ENCODE peak calls at places on chromosomes 5 and 9, in nine cellular contexts. One of them, this sample, is unnamed.
A peak's percentile ranks its signal among the peaks of the same experiment; 100 is the strongest.

GRCh38 chr9:116687762-116688160 is 656 bp downstream of the TRIM32 start:
- DNase-seq in uterus: no peak
- DNase-seq in coronary artery: no peak
- DNase-seq in psoas muscle: no peak
- DNase-seq in Panc1: no peak
- DNase-seq in neuronal stem cell: no peak
- DNase-seq in substantia nigra: no peak
- DNase-seq in left lung: no peak
- DNase-seq in CD8-positive, alpha-beta T cell: no peak
- DNase-seq in this sample: no peak

GRCh38 chr5:134600600-134600999 is 32.0 kb downstream of the SAR1B start:
- DNase-seq in uterus: no peak
- DNase-seq in coronary artery: no peak
- DNase-seq in psoas muscle: no peak
- DNase-seq in Panc1: no peak
- DNase-seq in neuronal stem cell: no peak
- DNase-seq in substantia nigra: no peak
- DNase-seq in left lung: no peak
- DNase-seq in CD8-positive, alpha-beta T cell: no peak
- DNase-seq in this sample: peak; percentile 42

GRCh38 chr5:93598997-93599371 is 16.0 kb downstream of the NR2F1 start:
- DNase-seq in uterus: no peak
- DNase-seq in coronary artery: no peak
- DNase-seq in psoas muscle: no peak
- DNase-seq in Panc1: no peak
- DNase-seq in neuronal stem cell: no peak
- DNase-seq in substantia nigra: no peak
- DNase-seq in left lung: no peak
- DNase-seq in CD8-positive, alpha-beta T cell: no peak
- DNase-seq in this sample: no peak

GRCh38 chr9:137550241-137550621 is at the start of gene PNPLA7:
- DNase-seq in uterus: peak; percentile 84
- DNase-seq in coronary artery: peak; percentile 92
- DNase-seq in psoas muscle: peak; percentile 89
- DNase-seq in Panc1: no peak
- DNase-seq in neuronal stem cell: peak; percentile 51
- DNase-seq in substantia nigra: peak; percentile 77
- DNase-seq in left lung: peak; percentile 93
- DNase-seq in CD8-positive, alpha-beta T cell: peak; percentile 34
- DNase-seq in this sample: peak; percentile 30

GRCh38 chr5:135508496-135509005 is 27.2 kb downstream of the NEUROG1 start:
- DNase-seq in uterus: no peak
- DNase-seq in coronary artery: no peak
- DNase-seq in psoas muscle: no peak
- DNase-seq in Panc1: no peak
- DNase-seq in neuronal stem cell: no peak
- DNase-seq in substantia nigra: no peak
- DNase-seq in left lung: peak; percentile 43
- DNase-seq in CD8-positive, alpha-beta T cell: no peak
- DNase-seq in this sample: no peak

GRCh38 chr9:135797507-135798302 is 95.7 kb downstream of the KCNT1 start:
- DNase-seq in uterus: no peak
- DNase-seq in coronary artery: no peak
- DNase-seq in psoas muscle: peak; percentile 51
- DNase-seq in Panc1: no peak
- DNase-seq in neuronal stem cell: peak; percentile 51
- DNase-seq in substantia nigra: no peak
- DNase-seq in left lung: peak; percentile 83
- DNase-seq in CD8-positive, alpha-beta T cell: no peak
- DNase-seq in this sample: no peak

GRCh38 chr5:143471666-143472411 is 68.4 kb upstream of the NR3C1 start:
- DNase-seq in uterus: no peak
- DNase-seq in coronary artery: no peak
- DNase-seq in psoas muscle: no peak
- DNase-seq in Panc1: no peak
- DNase-seq in neuronal stem cell: no peak
- DNase-seq in substantia nigra: no peak
- DNase-seq in left lung: no peak
- DNase-seq in CD8-positive, alpha-beta T cell: no peak
- DNase-seq in this sample: no peak

GRCh38 chr5:30100148-30100547 is 1093.3 kb upstream of the CDH6 start:
- DNase-seq in uterus: no peak
- DNase-seq in coronary artery: no peak
- DNase-seq in psoas muscle: no peak
- DNase-seq in Panc1: no peak
- DNase-seq in neuronal stem cell: no peak
- DNase-seq in substantia nigra: no peak
- DNase-seq in left lung: no peak
- DNase-seq in CD8-positive, alpha-beta T cell: no peak
- DNase-seq in this sample: no peak

GRCh38 chr5:36199620-36200019 is 42.1 kb downstream of the NADK2 start:
- DNase-seq in uterus: no peak
- DNase-seq in coronary artery: no peak
- DNase-seq in psoas muscle: no peak
- DNase-seq in Panc1: no peak
- DNase-seq in neuronal stem cell: no peak
- DNase-seq in substantia nigra: no peak
- DNase-seq in left lung: no peak
- DNase-seq in CD8-positive, alpha-beta T cell: no peak
- DNase-seq in this sample: no peak

GRCh38 chr9:4475301-4475700 is 15.0 kb upstream of the SLC1A1 start:
- DNase-seq in uterus: no peak
- DNase-seq in coronary artery: no peak
- DNase-seq in psoas muscle: no peak
- DNase-seq in Panc1: no peak
- DNase-seq in neuronal stem cell: no peak
- DNase-seq in substantia nigra: no peak
- DNase-seq in left lung: no peak
- DNase-seq in CD8-positive, alpha-beta T cell: no peak
- DNase-seq in this sample: no peak

DNA sequence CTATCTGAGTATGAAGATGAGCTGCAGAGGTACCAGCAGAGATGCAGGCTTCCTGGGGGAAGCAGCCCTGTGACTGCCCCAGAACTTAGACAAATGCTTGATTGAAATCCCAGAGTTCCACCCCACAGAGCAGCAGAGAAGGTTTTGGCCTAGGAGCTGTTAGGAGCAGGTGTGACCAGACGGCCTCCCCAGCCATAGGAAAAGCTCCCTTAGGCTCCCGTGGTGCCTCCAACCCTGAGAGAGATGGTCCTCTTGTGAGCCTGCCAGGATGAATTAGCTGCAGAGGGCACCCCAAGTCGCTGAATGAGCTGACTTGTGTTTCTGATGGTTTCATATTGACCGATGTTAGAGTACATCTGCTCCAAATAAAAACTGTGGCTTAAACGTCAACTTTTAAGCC is 22.1 kb downstream of the NTRK2 start:
- DNase-seq in uterus: no peak
- DNase-seq in coronary artery: no peak
- DNase-seq in psoas muscle: no peak
- DNase-seq in Panc1: no peak
- DNase-seq in neuronal stem cell: no peak
- DNase-seq in substantia nigra: no peak
- DNase-seq in left lung: no peak
- DNase-seq in CD8-positive, alpha-beta T cell: no peak
- DNase-seq in this sample: no peak
- H3K27ac ChIP-seq in uterus: no peak overlapping the region
- H3K27ac ChIP-seq in coronary artery: no peak overlapping the region
- H3K27ac ChIP-seq in psoas muscle: no peak overlapping the region
- H3K27ac ChIP-seq in Panc1: no peak overlapping the region
- H3K27ac ChIP-seq in neuronal stem cell: no peak overlapping the region
- H3K27ac ChIP-seq in substantia nigra: no peak overlapping the region
- H3K27ac ChIP-seq in left lung: no peak overlapping the region
- H3K27ac ChIP-seq in CD8-positive, alpha-beta T cell: no peak overlapping the region
- H3K27ac ChIP-seq in this sample: peak overlapping the region; percentile 46

GRCh38 chr9:19203058-19203457 is 27.4 kb upstream of the DENND4C start:
- DNase-seq in uterus: no peak
- DNase-seq in coronary artery: no peak
- DNase-seq in psoas muscle: no peak
- DNase-seq in Panc1: no peak
- DNase-seq in neuronal stem cell: no peak
- DNase-seq in substantia nigra: no peak
- DNase-seq in left lung: no peak
- DNase-seq in CD8-positive, alpha-beta T cell: no peak
- DNase-seq in this sample: no peak
- H3K27ac ChIP-seq in uterus: peak overlapping the region; percentile 79
- H3K27ac ChIP-seq in coronary artery: no peak overlapping the region
- H3K27ac ChIP-seq in psoas muscle: no peak overlapping the region
- H3K27ac ChIP-seq in Panc1: no peak overlapping the region
- H3K27ac ChIP-seq in neuronal stem cell: no peak overlapping the region
- H3K27ac ChIP-seq in substantia nigra: no peak overlapping the region
- H3K27ac ChIP-seq in left lung: no peak overlapping the region
- H3K27ac ChIP-seq in CD8-positive, alpha-beta T cell: no peak overlapping the region
- H3K27ac ChIP-seq in this sample: no peak overlapping the region

GRCh38 chr9:124802426-124802825 is 25.5 kb downstream of the OLFML2A start:
- DNase-seq in uterus: no peak
- DNase-seq in coronary artery: peak; percentile 71
- DNase-seq in psoas muscle: peak; percentile 44
- DNase-seq in Panc1: no peak
- DNase-seq in neuronal stem cell: no peak
- DNase-seq in substantia nigra: no peak
- DNase-seq in left lung: peak; percentile 71
- DNase-seq in CD8-positive, alpha-beta T cell: no peak
- DNase-seq in this sample: no peak
- H3K27ac ChIP-seq in uterus: no peak overlapping the region
- H3K27ac ChIP-seq in coronary artery: no peak overlapping the region
- H3K27ac ChIP-seq in psoas muscle: peak overlapping the region; percentile 60
- H3K27ac ChIP-seq in Panc1: no peak overlapping the region
- H3K27ac ChIP-seq in neuronal stem cell: no peak overlapping the region
- H3K27ac ChIP-seq in substantia nigra: no peak overlapping the region
- H3K27ac ChIP-seq in left lung: no peak overlapping the region
- H3K27ac ChIP-seq in CD8-positive, alpha-beta T cell: no peak overlapping the region
- H3K27ac ChIP-seq in this sample: no peak overlapping the region

DNA sequence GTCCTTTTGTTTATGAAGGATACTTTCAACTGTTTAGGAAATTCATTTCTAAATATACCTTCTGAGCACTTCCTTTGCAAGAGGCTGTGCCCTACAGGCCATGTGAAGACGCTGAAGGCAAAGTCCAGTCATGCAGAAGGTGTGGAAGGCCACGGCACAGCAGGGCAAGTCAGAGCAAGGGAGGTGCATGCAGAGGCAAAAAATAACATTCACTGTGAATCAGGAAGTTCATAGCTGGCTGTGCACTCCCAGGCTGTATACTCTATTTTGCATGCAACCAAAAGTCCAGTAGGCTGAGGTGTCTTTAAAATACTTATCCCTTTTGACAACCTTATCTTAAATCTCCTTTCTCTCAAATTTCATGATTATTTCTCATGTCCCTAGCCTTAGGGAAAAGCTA is 50.3 kb downstream of the GNAQ start:
- DNase-seq in uterus: no peak
- DNase-seq in coronary artery: no peak
- DNase-seq in psoas muscle: no peak
- DNase-seq in Panc1: no peak
- DNase-seq in neuronal stem cell: no peak
- DNase-seq in substantia nigra: no peak
- DNase-seq in left lung: peak; percentile 64
- DNase-seq in CD8-positive, alpha-beta T cell: no peak
- DNase-seq in this sample: no peak
- H3K27ac ChIP-seq in uterus: no peak overlapping the region
- H3K27ac ChIP-seq in coronary artery: no peak overlapping the region
- H3K27ac ChIP-seq in psoas muscle: no peak overlapping the region
- H3K27ac ChIP-seq in Panc1: no peak overlapping the region
- H3K27ac ChIP-seq in neuronal stem cell: no peak overlapping the region
- H3K27ac ChIP-seq in substantia nigra: no peak overlapping the region
- H3K27ac ChIP-seq in left lung: no peak overlapping the region
- H3K27ac ChIP-seq in CD8-positive, alpha-beta T cell: no peak overlapping the region
- H3K27ac ChIP-seq in this sample: no peak overlapping the region

GRCh38 chr5:172999974-173000373 is 16.4 kb downstream of the ATP6V0E1 start:
- DNase-seq in uterus: no peak
- DNase-seq in coronary artery: no peak
- DNase-seq in psoas muscle: no peak
- DNase-seq in Panc1: no peak
- DNase-seq in neuronal stem cell: no peak
- DNase-seq in substantia nigra: no peak
- DNase-seq in left lung: no peak
- DNase-seq in CD8-positive, alpha-beta T cell: no peak
- DNase-seq in this sample: no peak
- H3K27ac ChIP-seq in uterus: no peak overlapping the region
- H3K27ac ChIP-seq in coronary artery: no peak overlapping the region
- H3K27ac ChIP-seq in psoas muscle: no peak overlapping the region
- H3K27ac ChIP-seq in Panc1: no peak overlapping the region
- H3K27ac ChIP-seq in neuronal stem cell: no peak overlapping the region
- H3K27ac ChIP-seq in substantia nigra: no peak overlapping the region
- H3K27ac ChIP-seq in left lung: no peak overlapping the region
- H3K27ac ChIP-seq in CD8-positive, alpha-beta T cell: no peak overlapping the region
- H3K27ac ChIP-seq in this sample: no peak overlapping the region

GRCh38 chr5:131609774-131610173 is 25.3 kb downstream of the RAPGEF6 start:
- DNase-seq in uterus: no peak
- DNase-seq in coronary artery: no peak
- DNase-seq in psoas muscle: no peak
- DNase-seq in Panc1: no peak
- DNase-seq in neuronal stem cell: no peak
- DNase-seq in substantia nigra: no peak
- DNase-seq in left lung: no peak
- DNase-seq in CD8-positive, alpha-beta T cell: no peak
- DNase-seq in this sample: no peak
- H3K27ac ChIP-seq in uterus: no peak overlapping the region
- H3K27ac ChIP-seq in coronary artery: peak overlapping the region; percentile 37
- H3K27ac ChIP-seq in psoas muscle: no peak overlapping the region
- H3K27ac ChIP-seq in Panc1: peak overlapping the region; percentile 64
- H3K27ac ChIP-seq in neuronal stem cell: no peak overlapping the region
- H3K27ac ChIP-seq in substantia nigra: no peak overlapping the region
- H3K27ac ChIP-seq in left lung: no peak overlapping the region
- H3K27ac ChIP-seq in CD8-positive, alpha-beta T cell: no peak overlapping the region
- H3K27ac ChIP-seq in this sample: no peak overlapping the region

DNA sequence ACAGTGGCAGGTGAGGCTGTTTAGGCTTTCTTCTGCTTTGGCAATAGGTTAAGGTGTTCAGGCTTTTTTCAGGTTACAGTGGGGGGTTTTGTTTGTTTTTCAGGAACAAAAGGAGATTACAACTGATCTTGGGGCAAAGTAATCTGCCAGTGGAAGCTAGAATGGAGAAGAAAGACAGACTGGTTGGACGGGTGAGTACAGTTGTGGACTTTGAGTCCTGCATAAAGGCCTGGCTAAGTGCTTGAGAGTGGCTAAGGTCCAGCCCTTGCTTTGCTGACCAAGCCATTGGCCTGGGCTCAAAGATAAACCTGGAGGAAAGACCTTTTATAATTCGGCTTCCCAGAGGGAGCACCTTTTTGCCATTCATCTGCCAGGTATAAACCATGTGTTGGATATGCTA is 63.1 kb downstream of the MTMR12 start:
- DNase-seq in uterus: no peak
- DNase-seq in coronary artery: no peak
- DNase-seq in psoas muscle: no peak
- DNase-seq in Panc1: no peak
- DNase-seq in neuronal stem cell: no peak
- DNase-seq in substantia nigra: no peak
- DNase-seq in left lung: no peak
- DNase-seq in CD8-positive, alpha-beta T cell: no peak
- DNase-seq in this sample: no peak
- H3K27ac ChIP-seq in uterus: no peak overlapping the region
- H3K27ac ChIP-seq in coronary artery: no peak overlapping the region
- H3K27ac ChIP-seq in psoas muscle: no peak overlapping the region
- H3K27ac ChIP-seq in Panc1: no peak overlapping the region
- H3K27ac ChIP-seq in neuronal stem cell: no peak overlapping the region
- H3K27ac ChIP-seq in substantia nigra: no peak overlapping the region
- H3K27ac ChIP-seq in left lung: no peak overlapping the region
- H3K27ac ChIP-seq in CD8-positive, alpha-beta T cell: no peak overlapping the region
- H3K27ac ChIP-seq in this sample: no peak overlapping the region

GRCh38 chr5:107414802-107415201 is 255.9 kb downstream of the EFNA5 start:
- DNase-seq in uterus: no peak
- DNase-seq in coronary artery: no peak
- DNase-seq in psoas muscle: no peak
- DNase-seq in Panc1: no peak
- DNase-seq in neuronal stem cell: no peak
- DNase-seq in substantia nigra: no peak
- DNase-seq in left lung: no peak
- DNase-seq in CD8-positive, alpha-beta T cell: no peak
- DNase-seq in this sample: no peak
- H3K27ac ChIP-seq in uterus: no peak overlapping the region
- H3K27ac ChIP-seq in coronary artery: no peak overlapping the region
- H3K27ac ChIP-seq in psoas muscle: no peak overlapping the region
- H3K27ac ChIP-seq in Panc1: no peak overlapping the region
- H3K27ac ChIP-seq in neuronal stem cell: no peak overlapping the region
- H3K27ac ChIP-seq in substantia nigra: no peak overlapping the region
- H3K27ac ChIP-seq in left lung: no peak overlapping the region
- H3K27ac ChIP-seq in CD8-positive, alpha-beta T cell: no peak overlapping the region
- H3K27ac ChIP-seq in this sample: no peak overlapping the region